ENCODE peak calls at places on chromosomes 16 and 17, in four cellular contexts. One of them, this sample, is unnamed.

GRCh38 chr17:66712453-66712852 is 122.5 kb upstream of the CACNG5 start:
- DNase-seq in K562: no peak
- DNase-seq in GM12878: no peak
- DNase-seq in HepG2: no peak
- DNase-seq in this sample: no peak

GRCh38 chr16:27737513-27737912 is 187.6 kb downstream of the KATNIP start:
- DNase-seq in K562: no peak
- DNase-seq in GM12878: no peak
- DNase-seq in HepG2: no peak
- DNase-seq in this sample: no peak

GRCh38 chr16:28210264-28210663 is 1.5 kb downstream of the XPO6 start:
- DNase-seq in K562: no peak
- DNase-seq in GM12878: no peak
- DNase-seq in HepG2: no peak
- DNase-seq in this sample: no peak

GRCh38 chr16:3087243-3087791 is 11.8 kb downstream of the ZSCAN10 start:
- DNase-seq in K562: peak
- DNase-seq in GM12878: no peak
- DNase-seq in HepG2: no peak
- DNase-seq in this sample: no peak

GRCh38 chr16:68644715-68645493 is at the start of gene CDH3:
- DNase-seq in K562: peak
- DNase-seq in GM12878: no peak
- DNase-seq in HepG2: no peak
- DNase-seq in this sample: peak

GRCh38 chr16:30394603-30395154 is 541 bp upstream of the ZNF48 start:
- DNase-seq in K562: no peak
- DNase-seq in GM12878: no peak
- DNase-seq in HepG2: no peak
- DNase-seq in this sample: no peak

GRCh38 chr17:78043031-78043430 is 84.5 kb downstream of the TNRC6C start:
- DNase-seq in K562: no peak
- DNase-seq in GM12878: no peak
- DNase-seq in HepG2: no peak
- DNase-seq in this sample: no peak

GRCh38 chr16:4947722-4948503 is 10.2 kb upstream of the SEC14L5 start:
- DNase-seq in K562: no peak
- DNase-seq in GM12878: no peak
- DNase-seq in HepG2: peak
- DNase-seq in this sample: no peak

GRCh38 chr16:88454315-88455057 is 1.4 kb downstream of the ZFPM1 start:
- DNase-seq in K562: no peak
- DNase-seq in GM12878: no peak
- DNase-seq in HepG2: no peak
- DNase-seq in this sample: peak

GRCh38 chr16:75289189-75289588 is 37.8 kb upstream of the BCAR1 start:
- DNase-seq in K562: no peak
- DNase-seq in GM12878: no peak
- DNase-seq in HepG2: no peak
- DNase-seq in this sample: no peak

GRCh38 chr16:79810449-79811189 is 210.1 kb upstream of the MAF start:
- DNase-seq in K562: no peak
- DNase-seq in GM12878: no peak
- DNase-seq in HepG2: no peak
- DNase-seq in this sample: no peak

GRCh38 chr16:11797166-11797956 is at the start of gene ZC3H7A:
- DNase-seq in K562: peak
- DNase-seq in GM12878: peak
- DNase-seq in HepG2: peak
- DNase-seq in this sample: peak

GRCh38 chr16:11799017-11799381 is 1.9 kb upstream of the ZC3H7A start:
- DNase-seq in K562: no peak
- DNase-seq in GM12878: no peak
- DNase-seq in HepG2: no peak
- DNase-seq in this sample: no peak

GRCh38 chr16:11796227-11797165 is 562 bp downstream of the ZC3H7A start:
- DNase-seq in K562: peak
- DNase-seq in GM12878: no peak
- DNase-seq in HepG2: peak
- DNase-seq in this sample: peak

GRCh38 chr16:11799509-11800384 is 2.7 kb upstream of the ZC3H7A start:
- DNase-seq in K562: no peak
- DNase-seq in GM12878: no peak
- DNase-seq in HepG2: no peak
- DNase-seq in this sample: no peak

DNA sequence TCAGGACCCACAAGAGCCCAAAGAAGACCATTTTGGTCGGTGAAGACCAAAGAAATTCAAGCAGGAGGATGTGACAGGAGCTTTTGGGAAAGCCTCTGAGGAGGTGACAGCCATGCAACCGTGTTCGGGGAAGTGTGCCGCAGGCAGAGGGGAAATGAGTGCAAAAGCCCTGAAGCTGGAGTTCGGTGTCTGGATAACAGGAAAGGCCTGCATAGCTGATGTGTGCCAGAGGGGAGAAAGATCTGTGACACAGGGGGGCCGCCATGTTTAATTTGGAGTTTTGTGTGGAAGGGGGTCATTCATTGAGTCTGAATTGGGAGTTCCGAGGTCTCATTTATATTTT is 870 bp upstream of the ZC3H7A start:
- DNase-seq in K562: no peak
- DNase-seq in GM12878: no peak
- DNase-seq in HepG2: no peak
- DNase-seq in this sample: peak
- TF ChIP-seq TARDBP in K562: no peak
- TF ChIP-seq TARDBP in GM12878: no peak
- TF ChIP-seq TARDBP in HepG2: no peak
- TF ChIP-seq TARDBP in this sample: no peak

GRCh38 chr16:58236831-58237230 is 38.9 kb upstream of the CSNK2A2 start:
- DNase-seq in K562: no peak
- DNase-seq in GM12878: no peak
- DNase-seq in HepG2: no peak
- DNase-seq in this sample: no peak
- TF ChIP-seq FOXK2 in K562: no peak
- TF ChIP-seq FOXK2 in GM12878: no peak
- TF ChIP-seq FOXK2 in HepG2: no peak
- TF ChIP-seq FOXK2 in this sample: no peak

GRCh38 chr17:70006159-70006558 is 68.9 kb upstream of the KCNJ16 start:
- DNase-seq in K562: no peak
- DNase-seq in GM12878: no peak
- DNase-seq in HepG2: no peak
- DNase-seq in this sample: no peak
- TF ChIP-seq SP1 in K562: no peak
- TF ChIP-seq SP1 in GM12878: no peak
- TF ChIP-seq SP1 in HepG2: no peak
- TF ChIP-seq SP1 in this sample: no peak

GRCh38 chr17:27396045-27396444 is 60.2 kb upstream of the KSR1 start:
- DNase-seq in K562: no peak
- DNase-seq in GM12878: no peak
- DNase-seq in HepG2: no peak
- DNase-seq in this sample: no peak

GRCh38 chr17:27386206-27387075 is 69.8 kb upstream of the KSR1 start:
- DNase-seq in K562: no peak
- DNase-seq in GM12878: no peak
- DNase-seq in HepG2: no peak
- DNase-seq in this sample: no peak

GRCh38 chr17:27389542-27390140 is 66.6 kb upstream of the KSR1 start:
- DNase-seq in K562: no peak
- DNase-seq in GM12878: no peak
- DNase-seq in HepG2: no peak
- DNase-seq in this sample: no peak

GRCh38 chr17:27385626-27386025 is 70.6 kb upstream of the KSR1 start:
- DNase-seq in K562: no peak
- DNase-seq in GM12878: no peak
- DNase-seq in HepG2: no peak
- DNase-seq in this sample: no peak

DNA sequence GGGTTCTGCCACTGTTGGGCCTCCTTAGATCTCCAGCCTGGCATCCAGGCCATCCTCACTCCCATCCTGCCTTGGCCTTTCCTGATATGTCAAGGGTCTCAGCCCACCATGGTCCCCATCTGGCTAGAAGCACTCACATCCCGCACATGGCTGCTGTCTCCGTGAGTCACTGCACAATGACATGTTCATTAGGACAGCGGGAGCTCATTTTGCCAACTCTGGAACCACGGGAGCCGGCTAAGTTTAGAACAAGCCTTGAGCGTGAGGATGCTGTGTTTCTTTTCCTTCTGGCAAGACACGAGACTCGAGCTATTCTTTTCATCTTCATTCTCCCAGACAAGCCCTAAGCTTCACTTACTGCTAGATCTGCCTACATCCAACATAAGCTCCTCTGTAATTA is 65.7 kb upstream of the KSR1 start:
- DNase-seq in K562: no peak
- DNase-seq in GM12878: no peak
- DNase-seq in HepG2: no peak
- DNase-seq in this sample: no peak
- TF ChIP-seq TARDBP in K562: no peak
- TF ChIP-seq TARDBP in GM12878: no peak
- TF ChIP-seq TARDBP in HepG2: no peak
- TF ChIP-seq TARDBP in this sample: no peak

GRCh38 chr17:81481815-81482505 is 30.6 kb downstream of the ACTG1 start:
- DNase-seq in K562: no peak
- DNase-seq in GM12878: no peak
- DNase-seq in HepG2: no peak
- DNase-seq in this sample: no peak
- TF ChIP-seq FOXK2 in K562: no peak
- TF ChIP-seq FOXK2 in GM12878: no peak
- TF ChIP-seq FOXK2 in HepG2: no peak
- TF ChIP-seq FOXK2 in this sample: no peak

GRCh38 chr17:49229805-49230600 is 584 bp downstream of the PHOSPHO1 start:
- DNase-seq in K562: no peak
- DNase-seq in GM12878: no peak
- DNase-seq in HepG2: no peak
- DNase-seq in this sample: no peak

GRCh38 chr17:49231563-49231894 is 942 bp upstream of the PHOSPHO1 start:
- DNase-seq in K562: no peak
- DNase-seq in GM12878: no peak
- DNase-seq in HepG2: no peak
- DNase-seq in this sample: no peak

GRCh38 chr17:49227436-49228261 is 2.9 kb downstream of the PHOSPHO1 start:
- DNase-seq in K562: peak
- DNase-seq in GM12878: no peak
- DNase-seq in HepG2: peak
- DNase-seq in this sample: peak

GRCh38 chr17:49229076-49229804 is 1.3 kb downstream of the PHOSPHO1 start:
- DNase-seq in K562: no peak
- DNase-seq in GM12878: no peak
- DNase-seq in HepG2: no peak
- DNase-seq in this sample: no peak

DNA sequence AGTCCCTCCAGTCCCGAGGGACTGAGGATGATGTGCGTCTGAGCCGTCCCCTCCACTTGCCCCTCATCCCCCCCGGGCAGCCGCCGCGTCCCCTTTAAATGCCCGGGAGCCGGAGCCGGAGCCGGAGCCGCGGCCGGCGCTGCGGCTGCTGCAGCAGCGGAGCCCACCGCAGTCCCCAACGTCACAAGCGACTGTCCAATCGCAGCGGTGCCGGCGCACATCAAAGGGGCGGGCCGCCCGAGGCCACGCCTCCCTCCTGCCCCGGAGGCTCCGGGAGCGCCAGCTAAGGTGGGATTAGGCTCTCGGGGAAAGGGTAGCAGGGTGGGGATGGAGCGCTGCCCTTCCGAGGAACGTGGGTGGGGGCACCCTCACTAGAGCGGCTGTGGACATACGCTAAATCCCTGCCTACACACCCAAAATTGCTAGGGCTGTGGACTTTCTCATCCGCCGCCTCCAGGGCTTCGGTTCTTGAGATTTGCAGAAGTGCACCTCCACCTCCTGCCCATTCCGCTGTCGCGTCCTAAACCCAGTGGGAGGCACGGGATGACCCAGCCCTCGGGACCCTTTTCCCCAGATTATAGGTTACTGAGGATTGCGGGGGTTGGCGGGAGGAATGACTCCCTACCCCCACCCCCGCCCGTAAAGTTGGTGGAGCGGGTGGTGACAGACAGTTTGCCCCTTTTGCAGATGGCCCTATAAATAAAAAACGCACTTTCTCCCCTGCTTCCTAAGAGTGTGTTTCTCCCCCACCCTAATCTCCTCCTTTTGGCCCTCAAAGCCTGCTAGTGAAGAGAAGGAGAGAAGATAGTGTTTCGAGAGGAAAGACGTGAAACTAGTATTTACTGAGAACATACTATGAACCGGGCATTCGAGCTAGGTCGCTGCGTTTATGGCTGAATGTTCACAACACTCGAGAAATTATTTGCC is at the start of gene PHOSPHO1:
- DNase-seq in K562: peak
- DNase-seq in GM12878: no peak
- DNase-seq in HepG2: peak
- DNase-seq in this sample: peak
- TF ChIP-seq SP1 in K562: peak
- TF ChIP-seq SP1 in GM12878: no peak
- TF ChIP-seq SP1 in HepG2: no peak
- TF ChIP-seq SP1 in this sample: no peak

GRCh38 chr17:2057130-2057713 is 2.3 kb downstream of the HIC1 start:
- DNase-seq in K562: no peak
- DNase-seq in GM12878: no peak
- DNase-seq in HepG2: no peak
- DNase-seq in this sample: no peak

GRCh38 chr17:2057714-2058520 is 3.0 kb downstream of the HIC1 start:
- DNase-seq in K562: no peak
- DNase-seq in GM12878: no peak
- DNase-seq in HepG2: no peak
- DNase-seq in this sample: no peak

GRCh38 chr17:2054740-2055493 is at the start of gene HIC1:
- DNase-seq in K562: peak
- DNase-seq in GM12878: no peak
- DNase-seq in HepG2: peak
- DNase-seq in this sample: peak

GRCh38 chr17:2055494-2056220 is 754 bp downstream of the HIC1 start:
- DNase-seq in K562: no peak
- DNase-seq in GM12878: no peak
- DNase-seq in HepG2: no peak
- DNase-seq in this sample: no peak

DNA sequence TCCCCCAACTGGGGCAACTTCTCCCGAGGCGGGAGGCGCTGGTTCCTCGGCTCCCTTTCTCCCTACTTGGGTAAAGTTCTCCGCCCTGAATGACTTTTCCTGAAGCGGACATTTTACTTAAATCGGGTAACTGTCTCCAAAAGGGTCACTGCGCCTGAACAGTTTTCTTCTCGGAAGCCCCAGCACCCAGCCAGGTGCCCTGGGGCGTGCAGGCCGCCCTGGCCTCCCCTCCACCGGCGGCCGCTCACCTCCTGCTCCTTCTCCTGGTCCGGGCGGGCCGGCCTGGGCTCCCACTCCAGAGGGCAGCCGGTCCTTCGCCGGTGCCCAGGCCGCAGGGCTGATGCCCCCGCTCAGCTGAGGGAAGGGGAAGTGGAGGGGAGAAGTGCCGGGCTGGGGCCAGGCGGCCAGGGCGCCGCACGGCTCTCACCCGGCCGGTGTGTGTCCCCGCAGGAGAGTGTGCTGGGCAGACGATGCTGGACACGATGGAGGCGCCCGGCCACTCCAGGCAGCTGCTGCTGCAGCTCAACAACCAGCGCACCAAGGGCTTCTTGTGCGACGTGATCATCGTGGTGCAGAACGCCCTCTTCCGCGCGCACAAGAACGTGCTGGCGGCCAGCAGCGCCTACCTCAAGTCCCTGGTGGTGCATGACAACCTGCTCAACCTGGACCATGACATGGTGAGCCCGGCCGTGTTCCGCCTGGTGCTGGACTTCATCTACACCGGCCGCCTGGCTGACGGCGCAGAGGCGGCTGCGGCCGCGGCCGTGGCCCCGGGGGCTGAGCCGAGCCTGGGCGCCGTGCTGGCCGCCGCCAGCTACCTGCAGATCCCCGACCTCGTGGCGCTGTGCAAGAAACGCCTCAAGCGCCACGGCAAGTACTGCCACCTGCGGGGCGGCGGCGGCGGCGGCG is 1.6 kb downstream of the HIC1 start:
- DNase-seq in K562: no peak
- DNase-seq in GM12878: no peak
- DNase-seq in HepG2: no peak
- DNase-seq in this sample: no peak
- TF ChIP-seq TARDBP in K562: no peak
- TF ChIP-seq TARDBP in GM12878: no peak
- TF ChIP-seq TARDBP in HepG2: no peak
- TF ChIP-seq TARDBP in this sample: no peak